ENCODE peak calls at places on chromosomes 4 and X, in four cellular contexts. One of them, this sample, is unnamed.

GRCh38 chrX:53356186-53356585 is 66.3 kb downstream of the SMC1A start:
- DNase-seq in K562: peak; percentile 69
- DNase-seq in HepG2: no peak
- DNase-seq in A549: peak; percentile 21
- DNase-seq in this sample: peak; percentile 40

GRCh38 chr4:80307774-80308465 is 27.6 kb upstream of the CFAP299 start:
- DNase-seq in K562: peak; percentile 9
- DNase-seq in A549: no peak
- DNase-seq in HepG2: no peak
- DNase-seq in this sample: peak; percentile 30

GRCh38 chr4:36757623-36758311 is 476.4 kb downstream of the DTHD1 start:
- DNase-seq in HepG2: no peak
- DNase-seq in A549: no peak
- DNase-seq in K562: no peak
- DNase-seq in this sample: no peak

GRCh38 chr4:126375462-126376054 is 1060.8 kb downstream of the FAT4 start:
- DNase-seq in A549: no peak
- DNase-seq in K562: no peak
- DNase-seq in HepG2: no peak
- DNase-seq in this sample: no peak

GRCh38 chrX:139200793-139201192 is 329.7 kb upstream of the F9 start:
- DNase-seq in HepG2: no peak
- DNase-seq in A549: peak; percentile 16
- DNase-seq in K562: no peak
- DNase-seq in this sample: no peak

GRCh38 chr4:152166567-152166966 is 369.3 kb downstream of the FBXW7 start:
- DNase-seq in A549: no peak
- DNase-seq in HepG2: no peak
- DNase-seq in K562: peak; percentile 16
- DNase-seq in this sample: no peak

GRCh38 chr4:41472098-41472497 is 65.9 kb upstream of the LIMCH1 start:
- DNase-seq in A549: no peak
- DNase-seq in K562: no peak
- DNase-seq in HepG2: no peak
- DNase-seq in this sample: no peak

GRCh38 chr4:10033191-10033881 is 12.0 kb upstream of the SLC2A9 start:
- DNase-seq in A549: no peak
- DNase-seq in K562: peak; percentile 33
- DNase-seq in HepG2: no peak
- DNase-seq in this sample: no peak

GRCh38 chr4:119489305-119489704 is 139.3 kb downstream of the PDE5A start:
- DNase-seq in HepG2: no peak
- DNase-seq in K562: no peak
- DNase-seq in A549: no peak
- DNase-seq in this sample: no peak

GRCh38 chr4:47485047-47485692 is at the start of gene ATP10D:
- DNase-seq in K562: peak; percentile 47
- DNase-seq in A549: peak; percentile 88
- DNase-seq in HepG2: peak; percentile 75
- DNase-seq in this sample: peak; percentile 89

GRCh38 chr4:169985881-169986280 is 40.3 kb downstream of the MFAP3L start:
- DNase-seq in HepG2: no peak
- DNase-seq in K562: no peak
- DNase-seq in A549: no peak
- DNase-seq in this sample: no peak

GRCh38 chr4:5220028-5220427 is 168.7 kb downstream of the STK32B start:
- DNase-seq in K562: no peak
- DNase-seq in A549: no peak
- DNase-seq in HepG2: no peak
- DNase-seq in this sample: no peak

GRCh38 chr4:42474406-42474805 is 77.1 kb downstream of the SHISA3 start:
- DNase-seq in A549: no peak
- DNase-seq in HepG2: no peak
- DNase-seq in K562: no peak
- DNase-seq in this sample: no peak

GRCh38 chrX:25017667-25018247 is 2.0 kb upstream of the ARX start:
- DNase-seq in A549: no peak
- DNase-seq in K562: no peak
- DNase-seq in HepG2: no peak
- DNase-seq in this sample: peak; percentile 44

GRCh38 chr4:37653601-37654000 is 32.6 kb downstream of the RELL1 start:
- DNase-seq in HepG2: no peak
- DNase-seq in K562: no peak
- DNase-seq in A549: no peak
- DNase-seq in this sample: no peak

GRCh38 chr4:8882239-8882638 is 10.6 kb upstream of the HMX1 start:
- DNase-seq in A549: no peak
- DNase-seq in K562: no peak
- DNase-seq in HepG2: no peak
- DNase-seq in this sample: peak; percentile 64

GRCh38 chrX:476724-477075 is 90.0 kb upstream of the PPP2R3B start:
- DNase-seq in HepG2: no peak
- DNase-seq in A549: no peak
- DNase-seq in K562: no peak
- DNase-seq in this sample: no peak

GRCh38 chrX:475926-476723 is 89.4 kb upstream of the PPP2R3B start:
- DNase-seq in K562: no peak
- DNase-seq in HepG2: no peak
- DNase-seq in A549: no peak
- DNase-seq in this sample: no peak

GRCh38 chrX:480861-481417 is 94.2 kb upstream of the PPP2R3B start:
- DNase-seq in K562: no peak
- DNase-seq in HepG2: no peak
- DNase-seq in A549: no peak
- DNase-seq in this sample: no peak

GRCh38 chrX:479273-479981 is 92.7 kb upstream of the PPP2R3B start:
- DNase-seq in K562: peak; percentile 9
- DNase-seq in HepG2: no peak
- DNase-seq in A549: no peak
- DNase-seq in this sample: no peak

DNA sequence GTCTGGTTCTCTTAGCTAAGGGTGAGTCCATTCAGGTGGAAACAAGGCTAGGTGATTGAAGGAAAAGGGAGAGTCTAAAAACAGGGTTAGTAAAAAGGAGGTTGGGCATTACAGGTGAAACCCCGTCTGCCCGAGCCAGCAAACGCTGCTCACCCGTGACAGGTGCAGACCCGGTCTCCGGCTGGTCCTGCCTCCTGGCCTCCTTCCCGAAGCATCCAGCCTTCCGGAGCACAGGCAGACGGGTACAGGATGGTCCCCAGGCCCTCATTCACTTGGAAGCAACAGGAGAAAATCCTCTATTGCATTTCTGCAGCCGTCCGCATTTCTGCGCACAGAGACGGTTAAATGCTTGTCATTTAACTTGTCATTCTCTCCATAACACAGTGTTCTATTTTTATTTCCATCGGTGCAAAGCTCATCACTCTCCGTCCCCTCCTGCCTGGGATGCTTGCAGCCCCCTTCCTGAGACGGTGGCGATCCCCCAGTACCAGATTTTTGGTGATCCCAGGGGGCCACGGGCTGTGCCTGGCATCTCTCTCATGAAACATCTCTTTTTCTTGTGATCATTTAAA is 90.8 kb upstream of the PPP2R3B start:
- DNase-seq in K562: no peak
- DNase-seq in HepG2: no peak
- DNase-seq in A549: no peak
- DNase-seq in this sample: no peak
- TF ChIP-seq EP300 in K562: no peak
- TF ChIP-seq EP300 in HepG2: no peak
- TF ChIP-seq EP300 in A549: no peak
- TF ChIP-seq EP300 in this sample: no peak

GRCh38 chr4:78369691-78370090 is 181.9 kb upstream of the ANXA3 start:
- DNase-seq in K562: no peak
- DNase-seq in HepG2: no peak
- DNase-seq in A549: no peak
- DNase-seq in this sample: no peak
- TF ChIP-seq REST in K562: no peak
- TF ChIP-seq REST in HepG2: no peak
- TF ChIP-seq REST in A549: no peak
- TF ChIP-seq REST in this sample: no peak

GRCh38 chr4:105061136-105061696 is 85.5 kb upstream of the TET2 start:
- DNase-seq in K562: no peak
- DNase-seq in A549: no peak
- DNase-seq in HepG2: peak; percentile 2
- DNase-seq in this sample: no peak
- TF ChIP-seq EP300 in K562: no peak
- TF ChIP-seq EP300 in A549: no peak
- TF ChIP-seq EP300 in HepG2: no peak
- TF ChIP-seq EP300 in this sample: peak; percentile 61

GRCh38 chr4:22237846-22238513 is 277.9 kb downstream of the ADGRA3 start:
- DNase-seq in A549: no peak
- DNase-seq in HepG2: peak; percentile 54
- DNase-seq in K562: no peak
- DNase-seq in this sample: no peak
- TF ChIP-seq REST in A549: no peak
- TF ChIP-seq REST in HepG2: no peak
- TF ChIP-seq REST in K562: no peak
- TF ChIP-seq REST in this sample: no peak

DNA sequence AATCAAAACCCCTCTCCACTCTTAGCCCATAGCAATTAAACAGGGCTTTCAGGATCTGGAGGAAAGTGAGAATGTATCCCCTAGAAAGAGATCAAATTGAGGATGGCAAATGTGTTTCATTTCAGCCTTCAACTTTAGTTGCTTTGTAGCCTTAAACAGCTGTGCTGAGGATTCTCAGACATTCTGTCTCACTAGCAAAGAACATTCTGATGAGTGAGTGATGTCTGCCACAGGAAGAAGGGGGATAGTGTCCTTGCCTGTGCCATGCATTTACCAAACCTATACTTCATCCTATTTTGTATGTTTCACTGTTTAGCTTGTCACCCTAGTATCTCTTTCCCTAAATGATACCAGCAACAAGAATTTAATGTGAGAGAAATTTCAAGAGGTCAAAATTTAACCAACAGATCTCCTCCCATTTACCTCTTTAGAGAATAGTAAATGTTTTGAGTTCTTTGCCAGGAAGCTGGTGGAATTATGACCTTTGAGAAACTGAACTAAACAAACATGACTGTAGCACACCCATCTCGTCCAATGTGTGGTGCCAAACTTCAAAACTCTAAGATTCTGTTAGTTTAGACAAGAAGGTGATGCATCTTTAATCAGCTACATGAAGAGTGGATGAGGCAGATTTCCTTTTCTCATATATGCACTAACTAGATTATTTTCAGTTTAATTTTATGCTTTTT is 165.6 kb downstream of the PALLD start:
- DNase-seq in K562: no peak
- DNase-seq in A549: peak; percentile 26
- DNase-seq in HepG2: no peak
- DNase-seq in this sample: no peak
- TF ChIP-seq EP300 in K562: no peak
- TF ChIP-seq EP300 in A549: no peak
- TF ChIP-seq EP300 in HepG2: no peak
- TF ChIP-seq EP300 in this sample: no peak

GRCh38 chr4:76830612-76831474 is 67.1 kb downstream of the SOWAHB start:
- DNase-seq in A549: peak; percentile 88
- DNase-seq in K562: no peak
- DNase-seq in HepG2: peak; percentile 94
- DNase-seq in this sample: no peak
- TF ChIP-seq REST in A549: no peak
- TF ChIP-seq REST in K562: no peak
- TF ChIP-seq REST in HepG2: peak; percentile 60
- TF ChIP-seq REST in this sample: no peak

GRCh38 chr4:165118256-165118909 is 5.7 kb upstream of the TMEM192 start:
- DNase-seq in A549: no peak
- DNase-seq in K562: no peak
- DNase-seq in HepG2: no peak
- DNase-seq in this sample: no peak

GRCh38 chr4:165106518-165106917 is 6.1 kb downstream of the TMEM192 start:
- DNase-seq in K562: no peak
- DNase-seq in HepG2: no peak
- DNase-seq in A549: no peak
- DNase-seq in this sample: no peak

GRCh38 chr4:165111906-165112257 is 778 bp downstream of the TMEM192 start:
- DNase-seq in HepG2: no peak
- DNase-seq in A549: no peak
- DNase-seq in K562: no peak
- DNase-seq in this sample: no peak

GRCh38 chr4:165115301-165115700 is 2.6 kb upstream of the TMEM192 start:
- DNase-seq in HepG2: no peak
- DNase-seq in K562: no peak
- DNase-seq in A549: no peak
- DNase-seq in this sample: no peak

GRCh38 chr4:165112258-165113156 is at the start of gene TMEM192:
- DNase-seq in K562: peak; percentile 97
- DNase-seq in A549: peak; percentile 90
- DNase-seq in HepG2: peak; percentile 85
- DNase-seq in this sample: peak; percentile 98
- TF ChIP-seq EP300 in K562: no peak
- TF ChIP-seq EP300 in A549: no peak
- TF ChIP-seq EP300 in HepG2: no peak
- TF ChIP-seq EP300 in this sample: no peak